ENCODE peak calls at places on chromosomes 4 and X, in nine cellular contexts. A is ascending aorta; Q is CD8-positive, alpha-beta memory T cell; W is kidney; P is IMR-90; Z is transverse colon; M is psoas muscle; J is colonic mucosa; O is sigmoid colon. I is an unnamed sample.

GRCh38 chr4:148065069-148065468 is 333.2 kb downstream of the ARHGAP10 start:
- DNase-seq in J (no peak), M (no peak), Q (no peak), A (no peak), O (no peak), P (peak; percentile 90), Z (no peak), W (no peak), I (no peak)

GRCh38 chrX:10089378-10089795 is 67.4 kb upstream of the CLCN4 start:
- DNase-seq in Z (no peak), M (no peak), J (no peak), W (no peak), P (peak; percentile 36), O (no peak), A (no peak), Q (no peak), I (no peak)

GRCh38 chrX:67582436-67582835 is 38.6 kb downstream of the AR start:
- DNase-seq in O (no peak), M (no peak), Z (no peak), A (no peak), J (no peak), P (no peak), W (no peak), Q (no peak), I (no peak)

GRCh38 chrX:120380699-120381098 is 18.8 kb downstream of the ATP1B4 start:
- DNase-seq in J (no peak), P (no peak), O (no peak), Q (peak; percentile 28), W (no peak), M (no peak), Z (no peak), A (no peak), I (no peak)

GRCh38 chrX:155086202-155086840 is 15.0 kb downstream of the BRCC3 start:
- DNase-seq in O (no peak), P (peak; percentile 12), A (no peak), M (no peak), Q (peak; percentile 14), J (peak; percentile 35), Z (peak; percentile 30), W (peak; percentile 45), I (no peak)

GRCh38 chrX:151722241-151722846 is 6.5 kb downstream of the FATE1 start:
- DNase-seq in A (no peak), J (peak; percentile 24), Z (peak; percentile 14), W (peak; percentile 67), M (no peak), P (no peak), Q (no peak), O (peak; percentile 58), I (no peak)

GRCh38 chr4:16197842-16198241 is 28.4 kb downstream of the TAPT1 start:
- DNase-seq in A (no peak), P (no peak), O (no peak), M (no peak), W (no peak), Z (no peak), J (no peak), Q (no peak), I (no peak)

GRCh38 chr4:158347596-158347995 is 137.3 kb downstream of the TMEM144 start:
- DNase-seq in J (no peak), W (no peak), P (no peak), Q (no peak), Z (no peak), A (no peak), O (no peak), M (no peak), I (no peak)

GRCh38 chr4:26871611-26872010 is 11.0 kb downstream of the STIM2 start:
- DNase-seq in O (no peak), J (no peak), Z (no peak), Q (no peak), W (no peak), M (no peak), P (peak; percentile 31), A (no peak), I (no peak)

GRCh38 chrX:45351478-45351877 is 150.8 kb upstream of the DIPK2B start:
- DNase-seq in Q (no peak), W (no peak), O (no peak), J (no peak), M (no peak), P (peak; percentile 69), A (no peak), Z (no peak), I (no peak)

GRCh38 chr4:78610546-78611214 is 59.1 kb downstream of the ANXA3 start:
- DNase-seq in J (no peak), O (no peak), Q (no peak), P (peak; percentile 41), Z (no peak), M (no peak), W (no peak), A (no peak), I (no peak)

GRCh38 chrX:16335181-16335580 is 167.9 kb downstream of the MAGEB17 start:
- DNase-seq in P (no peak), O (no peak), J (no peak), Z (no peak), M (no peak), W (no peak), Q (no peak), A (no peak), I (no peak)

GRCh38 chrX:113726898-113727297 is 857.0 kb upstream of the HTR2C start:
- DNase-seq in Q (no peak), M (no peak), J (no peak), A (no peak), Z (no peak), O (no peak), P (no peak), W (no peak), I (no peak)

GRCh38 chr4:132548463-132548862 is 600.6 kb upstream of the PCDH10 start:
- DNase-seq in O (no peak), Q (no peak), J (no peak), P (no peak), A (no peak), M (no peak), W (no peak), Z (no peak), I (no peak)

GRCh38 chr4:139191373-139191772 is 14.4 kb upstream of the ELF2 start:
- DNase-seq in O (no peak), J (no peak), Q (no peak), M (no peak), P (no peak), W (no peak), Z (no peak), A (no peak), I (no peak)

GRCh38 chrX:136635235-136635634 is 12.7 kb upstream of the CD40LG start:
- DNase-seq in Q (peak; percentile 62), P (no peak), W (no peak), M (no peak), J (no peak), O (no peak), Z (no peak), A (no peak), I (no peak)

GRCh38 chrX:155216940-155217450 is 735 bp downstream of the VBP1 start:
- DNase-seq in M (no peak), A (no peak), O (no peak), P (peak; percentile 4), Q (no peak), W (no peak), Z (no peak), J (no peak), I (no peak)

GRCh38 chrX:140664939-140665338 is 44.6 kb upstream of the LINC00632 start:
- DNase-seq in Q (no peak), J (no peak), Z (no peak), W (no peak), A (no peak), O (no peak), P (peak; percentile 18), M (no peak), I (no peak)

GRCh38 chrX:148698221-148698620 is 197.8 kb downstream of the AFF2 start:
- DNase-seq in W (no peak), A (no peak), P (no peak), Z (no peak), J (no peak), M (no peak), Q (no peak), O (no peak), I (no peak)
- H3K4me3 ChIP-seq in W (no peak overlapping the region), A (no peak overlapping the region), P (no peak overlapping the region), Z (no peak overlapping the region), J (no peak overlapping the region), M (no peak overlapping the region), Q (no peak overlapping the region), O (no peak overlapping the region), I (no peak overlapping the region)

GRCh38 chr4:8906991-8907595 is 35.5 kb upstream of the HMX1 start:
- DNase-seq in A (peak; percentile 39), J (no peak), O (peak; percentile 40), W (peak; percentile 18), P (no peak), M (no peak), Q (no peak), Z (peak; percentile 2), I (no peak)
- H3K9me3 ChIP-seq in A (no peaks in the 10 kb centered on the region), J (no peaks in the 10 kb centered on the region), O (peaks cover 2% of the 10 kb centered on the region), W (peaks cover 5% of the 10 kb centered on the region), P (peaks cover 6% of the 10 kb centered on the region), M (peaks cover 6% of the 10 kb centered on the region), Q (no peaks in the 10 kb centered on the region), Z (peaks cover 3% of the 10 kb centered on the region), I (no peaks in the 10 kb centered on the region)

GRCh38 chrX:2769615-2770014 is 17.8 kb downstream of the XG start:
- DNase-seq in O (no peak), W (no peak), A (no peak), M (no peak), Z (no peak), J (no peak), Q (no peak), P (no peak), I (no peak)
- H3K4me3 ChIP-seq in O (no peak overlapping the region), W (no peak overlapping the region), A (no peak overlapping the region), M (no peak overlapping the region), Z (no peak overlapping the region), J (no peak overlapping the region), Q (no peak overlapping the region), P (no peak overlapping the region), I (no peak overlapping the region)

GRCh38 chr4:170374770-170375169 is 285.0 kb upstream of the AADAT start:
- DNase-seq in A (no peak), J (peak; percentile 40), P (no peak), W (no peak), Z (peak; percentile 59), O (no peak), Q (no peak), M (no peak), I (no peak)
- H3K9me3 ChIP-seq in A (peaks cover 27% of the 10 kb centered on the region), J (no peaks in the 10 kb centered on the region), P (peaks cover 15% of the 10 kb centered on the region), W (peaks cover 8% of the 10 kb centered on the region), Z (no peaks in the 10 kb centered on the region), O (no peaks in the 10 kb centered on the region), Q (peaks cover 3% of the 10 kb centered on the region), M (peaks cover 29% of the 10 kb centered on the region), I (no peaks in the 10 kb centered on the region)

GRCh38 chr4:146548443-146548842 is 26.7 kb upstream of the SLC10A7 start:
- DNase-seq in Q (no peak), M (no peak), O (no peak), Z (no peak), W (no peak), J (no peak), P (no peak), A (no peak), I (no peak)

GRCh38 chr4:146545102-146545501 is 23.4 kb upstream of the SLC10A7 start:
- DNase-seq in Z (no peak), M (no peak), P (peak; percentile 29), Q (no peak), O (no peak), W (no peak), J (no peak), A (no peak), I (no peak)

DNA sequence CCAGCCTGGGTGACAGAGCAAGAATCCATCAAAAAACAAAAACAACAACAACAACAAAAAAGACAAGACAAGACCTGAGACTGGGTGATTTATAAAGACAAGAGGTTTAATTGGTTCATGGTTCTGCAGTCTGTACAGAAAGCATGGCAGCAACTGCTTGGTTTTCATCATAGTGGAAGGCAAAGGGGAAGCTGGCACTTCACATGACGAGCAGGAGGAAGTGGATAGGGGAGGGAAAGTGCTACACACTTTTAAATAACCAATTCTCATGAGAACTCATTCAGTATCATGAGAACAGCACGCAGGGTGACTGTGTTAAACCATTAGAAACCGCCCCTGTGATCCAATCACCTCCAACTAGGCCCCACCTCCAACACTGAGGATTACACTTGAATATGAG is 28.4 kb upstream of the SLC10A7 start:
- DNase-seq in M (no peak), A (no peak), O (no peak), W (no peak), P (no peak), Z (no peak), J (no peak), Q (no peak), I (no peak)
- H3K4me3 ChIP-seq in M (no peak overlapping the region), A (no peak overlapping the region), O (no peak overlapping the region), W (no peak overlapping the region), P (no peak overlapping the region), Z (no peak overlapping the region), J (no peak overlapping the region), Q (no peak overlapping the region), I (no peak overlapping the region)

I was measured in upper lobe of right lung.